ENCODE peak calls at places on chromosomes 6 and 20, in eight cellular contexts. V is Calu3; J is T-cell; T is HFF-Myc; F is LoVo; Y is SW480; O is amniotic epithelial cell; H is stimulated activated CD4-positive, alpha-beta T cell treated with anti-CD3 and anti-CD28 coated beads, Interleukin-1b, Interleukin-23, amount 100 ng/mL, for 24 hours. Z is an unnamed sample.

GRCh38 chr6:28673800-28674671 is 148.4 kb downstream of the GPX5 start:
- DNase-seq in O (peak; percentile 58), T (peak; percentile 50), V (peak; percentile 75), F (peak; percentile 30), J (no peak), H (peak; percentile 16), Y (peak; percentile 70), Z (peak; percentile 76)

GRCh38 chr6:69984506-69984905 is 118.2 kb downstream of the COL19A1 start:
- DNase-seq in Y (no peak), T (no peak), H (no peak), J (no peak), V (no peak), O (no peak), F (no peak), Z (no peak)

GRCh38 chr6:117480651-117481050 is 1.8 kb upstream of the DCBLD1 start:
- DNase-seq in Y (no peak), O (no peak), H (no peak), V (no peak), F (no peak), J (no peak), T (no peak), Z (no peak)

GRCh38 chr6:79672631-79673065 is 41.5 kb downstream of the SH3BGRL2 start:
- DNase-seq in Y (peak; percentile 45), O (peak; percentile 46), H (no peak), T (peak; percentile 9), F (peak; percentile 47), J (no peak), V (peak; percentile 23), Z (peak; percentile 73)

GRCh38 chr20:41573955-41574354 is 44.2 kb downstream of the CHD6 start:
- DNase-seq in T (no peak), F (no peak), O (no peak), Y (no peak), H (no peak), V (no peak), J (no peak), Z (no peak)

GRCh38 chr6:30913721-30914075 is 340 bp upstream of the VARS2 start:
- DNase-seq in J (no peak), O (no peak), F (no peak), T (no peak), Y (no peak), H (no peak), V (no peak), Z (no peak)

GRCh38 chr6:169885131-169885530 is 133.7 kb downstream of the ERMARD start:
- DNase-seq in O (no peak), Y (no peak), F (no peak), V (no peak), J (no peak), T (no peak), H (no peak), Z (no peak)

GRCh38 chr6:132053523-132053922 is 102.4 kb upstream of the CCN2 start:
- DNase-seq in H (no peak), F (no peak), O (no peak), V (no peak), J (no peak), T (no peak), Y (no peak), Z (no peak)

GRCh38 chr6:161486326-161486725 is 212.5 kb upstream of the AGPAT4 start:
- DNase-seq in F (peak; percentile 11), T (no peak), Y (no peak), O (no peak), J (no peak), H (no peak), V (peak; percentile 26), Z (no peak)

GRCh38 chr6:30646450-30647038 is 389 bp upstream of the C6orf136 start:
- DNase-seq in T (no peak), J (peak; percentile 91), Y (no peak), V (no peak), O (no peak), F (no peak), H (no peak), Z (no peak)

GRCh38 chr6:148074735-148075134 is 267.9 kb upstream of the SASH1 start:
- DNase-seq in T (no peak), V (no peak), Y (no peak), F (no peak), O (no peak), J (no peak), H (no peak), Z (no peak)

GRCh38 chr20:57659131-57659788 is 39.0 kb upstream of the ZBP1 start:
- DNase-seq in O (no peak), J (no peak), Y (no peak), F (no peak), T (no peak), H (no peak), V (peak; percentile 4), Z (no peak)

GRCh38 chr6:146582857-146583256 is 15.9 kb upstream of the ADGB start:
- DNase-seq in F (no peak), V (no peak), T (no peak), Y (no peak), O (peak; percentile 65), H (no peak), J (no peak), Z (no peak)

GRCh38 chr20:38321959-38322598 is 18.1 kb downstream of the BPI start:
- DNase-seq in Y (peak; percentile 76), F (no peak), V (peak; percentile 76), T (no peak), J (no peak), O (peak; percentile 60), H (no peak), Z (peak; percentile 77)

GRCh38 chr20:52826722-52827121 is 145.4 kb upstream of the TSHZ2 start:
- DNase-seq in V (no peak), O (no peak), H (no peak), F (no peak), J (no peak), T (no peak), Y (no peak), Z (no peak)

GRCh38 chr6:3516094-3516493 is 59.2 kb upstream of the SLC22A23 start:
- DNase-seq in Y (peak; percentile 35), F (peak; percentile 7), T (no peak), H (no peak), O (no peak), J (no peak), V (no peak), Z (peak; percentile 12)

GRCh38 chr6:84791233-84791632 is 26.8 kb upstream of the TBX18 start:
- DNase-seq in J (no peak), F (no peak), Y (no peak), V (no peak), H (no peak), O (peak; percentile 15), T (peak; percentile 27), Z (no peak)

GRCh38 chr20:373171-373890 is 7.2 kb upstream of the TRIB3 start:
- DNase-seq in Y (peak; percentile 89), F (peak; percentile 66), H (no peak), V (no peak), J (no peak), O (peak; percentile 92), T (peak; percentile 43), Z (no peak)

GRCh38 chr6:139147628-139148027 is 12.7 kb downstream of the HECA start:
- DNase-seq in F (no peak), T (no peak), H (no peak), Y (no peak), J (no peak), V (no peak), O (no peak), Z (peak; percentile 54)

GRCh38 chr20:59955131-59955796 is 3.0 kb upstream of the CDH26 start:
- DNase-seq in V (peak; percentile 41), J (no peak), F (peak; percentile 38), H (no peak), Y (peak; percentile 63), O (no peak), T (no peak), Z (peak; percentile 75)

GRCh38 chr20:34621383-34622367 is 55.2 kb downstream of the PIGU start:
- DNase-seq in J (no peak), O (peak; percentile 56), Y (no peak), T (no peak), V (no peak), H (no peak), F (no peak), Z (peak; percentile 25)

GRCh38 chr6:126066068-126067048 is 80.0 kb downstream of the TRMT11 start:
- DNase-seq in J (no peak), F (no peak), T (no peak), H (no peak), Y (no peak), O (peak; percentile 45), V (no peak), Z (no peak)

GRCh38 chr6:160679402-160679769 is 15.3 kb upstream of the LPA start:
- DNase-seq in F (no peak), J (no peak), O (no peak), Y (no peak), T (no peak), V (no peak), H (no peak), Z (no peak)

GRCh38 chr6:163405412-163406309 is 8.9 kb upstream of the QKI start:
- DNase-seq in F (no peak), J (no peak), V (peak; percentile 30), O (no peak), H (no peak), Y (no peak), T (no peak), Z (no peak)

GRCh38 chr20:17752452-17752851 is 52.7 kb downstream of the BANF2 start:
- DNase-seq in F (no peak), O (no peak), T (no peak), V (no peak), H (no peak), J (no peak), Y (no peak), Z (no peak)

GRCh38 chr6:146905313-146905712 is 298.9 kb upstream of the STXBP5 start:
- DNase-seq in J (no peak), V (peak; percentile 59), H (no peak), Y (peak; percentile 32), T (no peak), O (peak; percentile 57), F (peak; percentile 71), Z (peak; percentile 96)

GRCh38 chr6:167210375-167211295 is 52.9 kb upstream of the GPR31 start:
- DNase-seq in F (no peak), V (no peak), Y (no peak), H (no peak), T (no peak), O (no peak), J (no peak), Z (no peak)

GRCh38 chr20:51029963-51030930 is 7.3 kb upstream of the KCNG1 start:
- DNase-seq in O (no peak), Y (no peak), J (no peak), H (no peak), V (no peak), T (no peak), F (no peak), Z (no peak)

GRCh38 chr6:157906537-157907061 is 75.1 kb upstream of the SYNJ2 start:
- DNase-seq in H (no peak), T (no peak), O (no peak), Y (no peak), J (no peak), F (no peak), V (no peak), Z (no peak)

GRCh38 chr20:61753196-61753942 is 312.3 kb downstream of the TAF4 start:
- DNase-seq in V (peak; percentile 16), F (no peak), Y (peak; percentile 30), O (peak; percentile 65), J (no peak), T (no peak), H (no peak), Z (no peak)

Z was measured in HT-29.